ENCODE peak calls at places on chromosomes 2 and 18, in five cellular contexts. J, C, F, R and B are unnamed samples.

GRCh38 chr2:140990416-140990815 is 1140.4 kb downstream of the LRP1B start:
- DNase-seq in J (no peak), C (peak; percentile 94), F (peak; percentile 83), R (no peak), B (peak; percentile 44)

GRCh38 chr2:122519366-122519765 is 763.9 kb downstream of the TSN start:
- DNase-seq in J (no peak), C (no peak), F (no peak), R (no peak), B (no peak)

GRCh38 chr2:212078103-212078502 is 460.5 kb downstream of the ERBB4 start:
- DNase-seq in J (no peak), C (no peak), F (no peak), R (peak; percentile 5), B (no peak)

GRCh38 chr2:20190862-20191713 is 33.8 kb downstream of the SDC1 start:
- DNase-seq in J (no peak), C (no peak), F (peak; percentile 18), R (no peak), B (no peak)

GRCh38 chr2:161576421-161576820 is 47.8 kb upstream of the SLC4A10 start:
- DNase-seq in J (no peak), C (no peak), F (no peak), R (peak; percentile 32), B (no peak)

GRCh38 chr18:76463358-76463757 is 31.7 kb downstream of the ZNF516 start:
- DNase-seq in J (no peak), C (no peak), F (no peak), R (no peak), B (no peak)

GRCh38 chr2:27370816-27371620 is 602 bp downstream of the SNX17 start:
- DNase-seq in J (no peak), C (no peak), F (no peak), R (peak; percentile 47), B (no peak)

GRCh38 chr2:19857806-19858205 is 44.0 kb downstream of the TTC32 start:
- DNase-seq in J (no peak), C (no peak), F (no peak), R (no peak), B (no peak)

GRCh38 chr18:63022429-63023022 is 297.0 kb downstream of the BCL2 start:
- DNase-seq in J (no peak), C (no peak), F (no peak), R (no peak), B (no peak)

GRCh38 chr2:39061280-39061679 is 59.6 kb downstream of the SOS1 start:
- DNase-seq in J (no peak), C (no peak), F (no peak), R (no peak), B (no peak)

GRCh38 chr18:67359868-67360838 is 156.4 kb downstream of the DSEL start:
- DNase-seq in J (peak; percentile 70), C (peak; percentile 91), F (peak; percentile 81), R (peak; percentile 16), B (peak; percentile 60)

GRCh38 chr2:7022956-7023467 is 105.8 kb downstream of the RNF144A start:
- DNase-seq in J (no peak), C (no peak), F (no peak), R (no peak), B (no peak)

GRCh38 chr2:50863218-50863617 is 168.7 kb downstream of the NRXN1 start:
- DNase-seq in J (no peak), C (no peak), F (no peak), R (no peak), B (no peak)

GRCh38 chr2:85959826-85960225 is 71.0 kb upstream of the ST3GAL5 start:
- DNase-seq in J (no peak), C (no peak), F (no peak), R (no peak), B (no peak)

GRCh38 chr2:80499095-80499494 is 194.5 kb upstream of the LRRTM1 start:
- DNase-seq in J (no peak), C (peak; percentile 23), F (peak; percentile 29), R (no peak), B (no peak)

GRCh38 chr18:36526611-36527010 is 229.1 kb downstream of the FHOD3 start:
- DNase-seq in J (no peak), C (no peak), F (no peak), R (no peak), B (no peak)

GRCh38 chr2:74238879-74239278 is 40.5 kb downstream of the MTHFD2 start:
- DNase-seq in J (no peak), C (no peak), F (no peak), R (no peak), B (peak; percentile 55)

GRCh38 chr18:9619990-9620389 is 5.6 kb upstream of the PPP4R1 start:
- DNase-seq in J (no peak), C (no peak), F (no peak), R (no peak), B (no peak)

GRCh38 chr2:159147687-159148086 is 138.8 kb downstream of the WDSUB1 start:
- DNase-seq in J (no peak), C (no peak), F (no peak), R (no peak), B (no peak)

GRCh38 chr2:170369894-170370293 is 191.9 kb downstream of the MYO3B start:
- DNase-seq in J (no peak), C (peak; percentile 13), F (no peak), R (no peak), B (no peak)

GRCh38 chr2:179186126-179186525 is 78.5 kb downstream of the SESTD1 start:
- DNase-seq in J (no peak), C (no peak), F (peak; percentile 11), R (no peak), B (no peak)

GRCh38 chr2:182416191-182416590 is 10.6 kb downstream of the PDE1A start:
- DNase-seq in J (no peak), C (no peak), F (no peak), R (no peak), B (no peak)

GRCh38 chr2:200404615-200405014 is 98.1 kb downstream of the SPATS2L start:
- DNase-seq in J (no peak), C (no peak), F (no peak), R (no peak), B (no peak)

DNA sequence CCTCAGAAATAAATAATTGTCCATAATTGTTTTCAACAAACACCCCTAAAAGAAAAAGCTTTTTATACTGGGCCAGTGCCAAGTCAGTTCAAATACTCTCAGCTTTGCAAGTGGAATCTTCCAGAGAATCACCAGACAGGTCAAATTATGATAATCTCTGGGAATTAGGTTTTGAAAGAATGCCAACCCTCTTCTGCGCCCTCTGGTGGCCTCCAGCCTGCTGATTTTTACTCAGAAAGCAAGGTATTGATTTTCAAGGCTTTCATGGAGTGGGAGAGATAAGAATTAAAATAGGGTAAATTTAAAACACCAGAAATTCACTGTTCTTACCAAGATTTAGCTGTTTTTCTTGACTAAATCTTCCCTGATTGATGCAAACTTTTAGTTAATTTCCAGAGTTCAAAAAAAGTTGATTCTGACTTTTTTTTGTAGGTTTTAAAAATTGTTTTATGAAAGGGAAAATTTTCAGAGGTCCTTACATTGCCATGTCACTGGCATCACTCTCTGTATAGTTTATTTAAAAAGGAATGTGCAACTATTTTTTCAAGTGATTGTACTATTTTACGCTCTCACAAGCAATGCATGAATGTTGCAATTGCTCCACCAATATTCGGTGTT is 282.9 kb upstream of the TNP1 start:
- DNase-seq in J (no peak), C (no peak), F (no peak), R (no peak), B (no peak)
- TF ChIP-seq CTCF in J (no peak), C (peak; percentile 41), F (peak; percentile 39), R (peak; percentile 23), B (peak; percentile 42)

DNA sequence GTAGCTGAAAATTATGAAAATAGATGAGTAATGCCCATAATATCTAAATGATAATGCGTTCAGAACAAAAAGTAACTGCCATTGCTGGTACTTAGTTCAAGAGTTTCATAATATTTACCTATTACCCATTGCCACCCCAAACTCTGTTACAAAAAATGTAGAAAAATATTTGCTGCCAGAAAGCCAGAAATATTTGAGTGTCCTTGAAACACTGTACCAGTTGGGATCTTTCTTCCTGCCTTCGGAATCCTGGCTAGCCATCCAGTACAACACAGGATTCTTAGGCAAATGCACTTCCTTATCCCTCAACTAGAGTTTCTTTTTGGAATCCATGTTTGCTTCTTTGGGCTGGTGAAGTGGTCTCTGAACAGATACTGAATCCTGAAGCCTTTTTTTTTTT is 207.1 kb downstream of the MCFD2 start:
- DNase-seq in J (no peak), C (no peak), F (no peak), R (no peak), B (no peak)
- TF ChIP-seq CTCF in J (no peak), C (no peak), F (no peak), R (no peak), B (no peak)

DNA sequence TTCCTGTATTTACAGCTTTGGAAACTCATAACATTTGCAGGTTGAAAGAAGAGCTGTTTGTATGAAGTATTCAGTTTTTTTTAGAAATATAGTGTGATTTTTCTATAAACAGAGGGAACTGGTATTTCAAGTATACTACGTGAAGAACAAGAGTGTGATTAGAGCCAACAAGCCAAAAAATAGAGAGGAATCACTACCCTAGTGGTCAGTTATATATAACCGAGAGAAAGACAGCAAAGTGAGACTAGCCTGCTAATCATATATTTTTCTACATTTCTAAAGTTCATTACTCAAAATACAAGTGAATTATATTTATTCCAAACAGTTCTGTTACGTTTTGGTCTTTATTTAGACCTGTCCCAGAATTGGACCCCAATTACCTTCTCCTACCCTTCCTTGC is 444.8 kb upstream of the NRP2 start:
- DNase-seq in J (no peak), C (no peak), F (no peak), R (no peak), B (no peak)
- TF ChIP-seq CTCF in J (no peak), C (no peak), F (peak; percentile 25), R (no peak), B (no peak)

DNA sequence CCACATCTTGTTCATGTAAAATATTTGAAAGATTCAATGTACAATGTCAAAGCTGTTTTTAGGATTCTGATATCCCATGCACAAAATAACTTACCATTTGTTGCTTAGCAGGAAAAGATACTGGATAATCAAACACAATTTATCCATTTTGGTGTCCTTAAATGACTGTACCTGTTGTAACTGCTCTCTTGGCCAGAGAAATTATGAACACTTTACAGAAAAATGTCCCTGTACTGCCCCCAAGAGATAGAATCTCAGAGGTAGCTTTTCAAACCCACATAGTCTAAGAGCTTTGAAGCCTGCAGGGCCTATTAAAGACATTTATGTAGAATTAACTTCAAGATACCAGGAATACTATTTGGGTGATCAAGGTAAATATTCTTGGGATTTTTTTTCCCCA is 12.2 kb upstream of the ME2 start:
- DNase-seq in J (no peak), C (no peak), F (no peak), R (peak; percentile 44), B (no peak)
- TF ChIP-seq CTCF in J (no peak), C (peak; percentile 27), F (no peak), R (peak; percentile 9), B (peak; percentile 28)

DNA sequence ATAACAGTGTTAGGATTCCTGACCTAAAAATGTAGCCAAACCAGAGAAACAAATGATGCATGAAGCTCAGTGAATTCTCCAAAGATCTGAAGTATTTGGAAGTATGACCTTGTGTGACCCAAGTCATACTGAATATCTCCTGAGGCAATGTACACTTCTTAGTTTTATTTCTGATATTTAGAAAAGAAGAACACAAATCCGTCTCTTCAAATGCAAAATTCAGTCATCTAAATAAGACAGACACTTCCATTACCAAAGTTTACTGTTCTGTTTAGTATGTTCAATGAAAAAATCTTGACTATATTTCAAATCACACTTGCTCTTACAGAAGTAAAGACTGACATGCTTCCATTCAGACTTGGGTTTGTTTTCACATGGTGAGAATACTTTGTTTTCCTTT is 495.7 kb downstream of the RIT2 start:
- DNase-seq in J (no peak), C (no peak), F (no peak), R (no peak), B (no peak)
- TF ChIP-seq CTCF in J (no peak), C (no peak), F (no peak), R (no peak), B (no peak)

GRCh38 chr18:48902023-48902855 is 48.5 kb downstream of the SMAD7 start:
- DNase-seq in J (peak; percentile 38), C (peak; percentile 81), F (peak; percentile 78), R (no peak), B (peak; percentile 77)
- TF ChIP-seq CTCF in J (no peak), C (no peak), F (no peak), R (no peak), B (no peak)